ENCODE peak calls at places on chromosomes 2 and 18, in six cellular contexts. One of them, this sample, is unnamed.

GRCh38 chr2:160612266-160612864 is 118.8 kb upstream of the RBMS1 start:
- DNase-seq in breast epithelium: no peak
- DNase-seq in fibroblast of lung: peak; percentile 67
- DNase-seq in thoracic aorta: no peak
- DNase-seq in SK-N-SH: no peak
- DNase-seq in Peyer's patch: no peak
- DNase-seq in this sample: no peak

GRCh38 chr2:44392338-44392943 is 30.7 kb downstream of the CAMKMT start:
- DNase-seq in breast epithelium: no peak
- DNase-seq in fibroblast of lung: peak; percentile 50
- DNase-seq in thoracic aorta: no peak
- DNase-seq in SK-N-SH: peak; percentile 41
- DNase-seq in Peyer's patch: peak; percentile 72
- DNase-seq in this sample: peak; percentile 34

GRCh38 chr2:177568893-177569292 is 176.3 kb downstream of the AGPS start:
- DNase-seq in breast epithelium: no peak
- DNase-seq in fibroblast of lung: no peak
- DNase-seq in thoracic aorta: no peak
- DNase-seq in SK-N-SH: no peak
- DNase-seq in Peyer's patch: no peak
- DNase-seq in this sample: no peak

GRCh38 chr18:78972930-78973331 is 6.7 kb upstream of the SALL3 start:
- DNase-seq in breast epithelium: no peak
- DNase-seq in fibroblast of lung: no peak
- DNase-seq in thoracic aorta: no peak
- DNase-seq in SK-N-SH: no peak
- DNase-seq in Peyer's patch: no peak
- DNase-seq in this sample: no peak

GRCh38 chr2:223688094-223688835 is 86.1 kb upstream of the SCG2 start:
- DNase-seq in breast epithelium: no peak
- DNase-seq in fibroblast of lung: no peak
- DNase-seq in thoracic aorta: no peak
- DNase-seq in SK-N-SH: no peak
- DNase-seq in Peyer's patch: no peak
- DNase-seq in this sample: no peak

GRCh38 chr2:48694143-48694542 is 61.4 kb downstream of the LHCGR start:
- DNase-seq in breast epithelium: no peak
- DNase-seq in fibroblast of lung: no peak
- DNase-seq in thoracic aorta: no peak
- DNase-seq in SK-N-SH: no peak
- DNase-seq in Peyer's patch: no peak
- DNase-seq in this sample: peak; percentile 36

GRCh38 chr2:164757934-164758695 is 83.5 kb downstream of the COBLL1 start:
- DNase-seq in breast epithelium: no peak
- DNase-seq in fibroblast of lung: peak; percentile 83
- DNase-seq in thoracic aorta: no peak
- DNase-seq in SK-N-SH: no peak
- DNase-seq in Peyer's patch: no peak
- DNase-seq in this sample: peak; percentile 58

GRCh38 chr2:152376385-152376784 is 41.4 kb downstream of the FMNL2 start:
- DNase-seq in breast epithelium: no peak
- DNase-seq in fibroblast of lung: no peak
- DNase-seq in thoracic aorta: no peak
- DNase-seq in SK-N-SH: no peak
- DNase-seq in Peyer's patch: no peak
- DNase-seq in this sample: peak; percentile 43

GRCh38 chr2:198662916-198663315 is 794.8 kb downstream of the SATB2 start:
- DNase-seq in breast epithelium: no peak
- DNase-seq in fibroblast of lung: no peak
- DNase-seq in thoracic aorta: no peak
- DNase-seq in SK-N-SH: no peak
- DNase-seq in Peyer's patch: no peak
- DNase-seq in this sample: no peak

GRCh38 chr2:19362652-19363473 is 4.4 kb upstream of the OSR1 start:
- DNase-seq in breast epithelium: no peak
- DNase-seq in fibroblast of lung: peak; percentile 92
- DNase-seq in thoracic aorta: no peak
- DNase-seq in SK-N-SH: peak; percentile 91
- DNase-seq in Peyer's patch: peak; percentile 84
- DNase-seq in this sample: peak; percentile 76

GRCh38 chr18:23137093-23137640 is 1.9 kb downstream of the CABLES1 start:
- DNase-seq in breast epithelium: no peak
- DNase-seq in fibroblast of lung: peak; percentile 38
- DNase-seq in thoracic aorta: no peak
- DNase-seq in SK-N-SH: no peak
- DNase-seq in Peyer's patch: no peak
- DNase-seq in this sample: no peak

GRCh38 chr2:67476808-67477790 is 80.0 kb downstream of the ETAA1 start:
- DNase-seq in breast epithelium: no peak
- DNase-seq in fibroblast of lung: peak; percentile 83
- DNase-seq in thoracic aorta: no peak
- DNase-seq in SK-N-SH: peak; percentile 33
- DNase-seq in Peyer's patch: peak; percentile 60
- DNase-seq in this sample: peak; percentile 73
- TF ChIP-seq CTCF in breast epithelium: no peak
- TF ChIP-seq CTCF in fibroblast of lung: peak; percentile 39
- TF ChIP-seq CTCF in thoracic aorta: no peak
- TF ChIP-seq CTCF in SK-N-SH: peak; percentile 73
- TF ChIP-seq CTCF in Peyer's patch: no peak
- TF ChIP-seq CTCF in this sample: peak; percentile 58

GRCh38 chr2:30096451-30096850 is 50.4 kb upstream of the YPEL5 start:
- DNase-seq in breast epithelium: no peak
- DNase-seq in fibroblast of lung: no peak
- DNase-seq in thoracic aorta: no peak
- DNase-seq in SK-N-SH: no peak
- DNase-seq in Peyer's patch: no peak
- DNase-seq in this sample: no peak
- H3K27me3 ChIP-seq in breast epithelium: no peaks in the 10 kb centered on the region
- H3K27me3 ChIP-seq in fibroblast of lung: no peaks in the 10 kb centered on the region
- H3K27me3 ChIP-seq in thoracic aorta: no peaks in the 10 kb centered on the region
- H3K27me3 ChIP-seq in SK-N-SH: no peaks in the 10 kb centered on the region
- H3K27me3 ChIP-seq in Peyer's patch: no peaks in the 10 kb centered on the region
- H3K27me3 ChIP-seq in this sample: peaks cover 7% of the 10 kb centered on the region

GRCh38 chr2:157438907-157439791 is 4.7 kb downstream of the CYTIP start:
- DNase-seq in breast epithelium: no peak
- DNase-seq in fibroblast of lung: peak; percentile 23
- DNase-seq in thoracic aorta: no peak
- DNase-seq in SK-N-SH: peak; percentile 42
- DNase-seq in Peyer's patch: no peak
- DNase-seq in this sample: no peak
- H3K4me3 ChIP-seq in breast epithelium: peak overlapping the region; percentile 30
- H3K4me3 ChIP-seq in fibroblast of lung: no peak overlapping the region
- H3K4me3 ChIP-seq in thoracic aorta: peak overlapping the region; percentile 66
- H3K4me3 ChIP-seq in SK-N-SH: no peak overlapping the region
- H3K4me3 ChIP-seq in Peyer's patch: peak overlapping the region; percentile 51
- H3K4me3 ChIP-seq in this sample: no peak overlapping the region

DNA sequence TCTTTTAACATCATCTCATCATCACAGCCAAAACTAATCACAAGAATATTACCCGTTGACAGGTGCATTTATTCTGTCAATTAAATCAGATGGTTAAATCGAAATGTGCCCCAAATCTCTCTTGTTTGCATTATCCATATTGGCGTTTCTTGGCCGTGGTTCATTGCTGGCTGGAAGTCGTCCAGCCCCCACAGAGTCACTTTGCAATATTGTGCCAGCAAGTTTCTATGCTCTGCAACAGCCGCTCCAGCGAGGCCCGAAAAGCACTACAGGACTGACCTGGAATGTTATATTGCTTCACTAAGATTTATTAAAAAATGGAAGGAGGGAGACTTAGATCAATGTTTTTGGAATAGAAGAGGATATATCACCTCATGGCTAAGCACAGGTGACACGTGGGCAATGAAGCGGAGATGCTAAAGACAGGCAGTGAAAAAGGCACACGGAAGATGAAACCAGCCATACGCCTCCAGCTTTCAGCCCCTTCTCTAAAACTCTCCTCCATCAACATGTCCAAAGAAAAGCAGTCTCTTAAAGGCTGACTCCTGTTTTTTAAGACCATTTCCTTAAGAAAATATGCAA is 176.8 kb upstream of the VRK2 start:
- DNase-seq in breast epithelium: no peak
- DNase-seq in fibroblast of lung: no peak
- DNase-seq in thoracic aorta: no peak
- DNase-seq in SK-N-SH: no peak
- DNase-seq in Peyer's patch: no peak
- DNase-seq in this sample: no peak
- TF ChIP-seq CTCF in breast epithelium: no peak
- TF ChIP-seq CTCF in fibroblast of lung: no peak
- TF ChIP-seq CTCF in thoracic aorta: no peak
- TF ChIP-seq CTCF in SK-N-SH: no peak
- TF ChIP-seq CTCF in Peyer's patch: no peak
- TF ChIP-seq CTCF in this sample: no peak

DNA sequence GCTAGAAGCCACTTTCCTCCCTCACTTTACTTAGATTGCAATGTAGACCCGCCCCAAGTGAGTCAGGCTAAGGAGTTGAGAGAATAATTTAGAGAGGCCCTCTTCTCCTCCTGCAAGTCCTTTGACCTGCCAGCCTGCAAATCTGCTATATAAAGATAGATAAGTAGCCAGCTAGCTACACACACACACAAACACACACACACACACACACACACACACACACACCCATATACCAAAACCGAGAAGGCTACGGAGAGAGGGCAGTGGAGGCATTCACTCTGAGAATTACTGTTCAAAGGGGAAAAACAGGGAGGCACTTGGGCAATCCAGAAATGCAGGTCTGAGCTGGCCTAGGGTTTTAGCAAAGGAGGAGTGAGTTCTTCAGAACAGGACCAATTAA is 23.0 kb upstream of the SMAD7 start:
- DNase-seq in breast epithelium: no peak
- DNase-seq in fibroblast of lung: peak; percentile 33
- DNase-seq in thoracic aorta: no peak
- DNase-seq in SK-N-SH: no peak
- DNase-seq in Peyer's patch: peak; percentile 73
- DNase-seq in this sample: peak; percentile 72
- H3K27me3 ChIP-seq in breast epithelium: no peaks in the 10 kb centered on the region
- H3K27me3 ChIP-seq in fibroblast of lung: peaks cover 3% of the 10 kb centered on the region
- H3K27me3 ChIP-seq in thoracic aorta: no peaks in the 10 kb centered on the region
- H3K27me3 ChIP-seq in SK-N-SH: no peaks in the 10 kb centered on the region
- H3K27me3 ChIP-seq in Peyer's patch: no peaks in the 10 kb centered on the region
- H3K27me3 ChIP-seq in this sample: no peaks in the 10 kb centered on the region

DNA sequence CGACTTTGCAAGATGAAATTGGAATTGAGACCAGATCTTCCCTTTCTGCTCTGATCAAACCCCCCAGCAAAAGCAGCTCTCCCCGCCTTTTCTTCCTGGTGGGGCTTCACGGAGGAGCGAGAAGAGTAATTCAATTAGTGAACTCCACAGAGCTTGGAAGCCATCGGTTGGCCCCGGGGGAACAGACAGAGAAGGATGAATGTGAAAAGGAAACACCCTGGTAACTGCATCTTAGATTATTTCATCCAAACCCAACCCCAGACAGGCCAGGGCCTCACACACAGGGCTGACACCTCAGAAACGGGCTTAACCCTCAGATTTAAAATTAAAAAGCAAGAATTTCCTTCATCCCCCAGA is 18.3 kb downstream of the SMAD7 start:
- DNase-seq in breast epithelium: no peak
- DNase-seq in fibroblast of lung: no peak
- DNase-seq in thoracic aorta: no peak
- DNase-seq in SK-N-SH: no peak
- DNase-seq in Peyer's patch: no peak
- DNase-seq in this sample: no peak
- H3K4me3 ChIP-seq in breast epithelium: no peak overlapping the region
- H3K4me3 ChIP-seq in fibroblast of lung: no peak overlapping the region
- H3K4me3 ChIP-seq in thoracic aorta: peak overlapping the region; percentile 62
- H3K4me3 ChIP-seq in SK-N-SH: peak overlapping the region; percentile 3
- H3K4me3 ChIP-seq in Peyer's patch: no peak overlapping the region
- H3K4me3 ChIP-seq in this sample: no peak overlapping the region

GRCh38 chr18:7926526-7926925 is 359.4 kb downstream of the PTPRM start:
- DNase-seq in breast epithelium: no peak
- DNase-seq in fibroblast of lung: no peak
- DNase-seq in thoracic aorta: no peak
- DNase-seq in SK-N-SH: peak; percentile 17
- DNase-seq in Peyer's patch: peak; percentile 55
- DNase-seq in this sample: peak; percentile 36
- TF ChIP-seq CTCF in breast epithelium: no peak
- TF ChIP-seq CTCF in fibroblast of lung: no peak
- TF ChIP-seq CTCF in thoracic aorta: no peak
- TF ChIP-seq CTCF in SK-N-SH: no peak
- TF ChIP-seq CTCF in Peyer's patch: no peak
- TF ChIP-seq CTCF in this sample: peak; percentile 27

GRCh38 chr2:229634574-229635185 is 79.7 kb downstream of the DNER start:
- DNase-seq in breast epithelium: no peak
- DNase-seq in fibroblast of lung: no peak
- DNase-seq in thoracic aorta: no peak
- DNase-seq in SK-N-SH: peak; percentile 42
- DNase-seq in Peyer's patch: no peak
- DNase-seq in this sample: no peak
- H3K27me3 ChIP-seq in breast epithelium: no peaks in the 10 kb centered on the region
- H3K27me3 ChIP-seq in fibroblast of lung: no peaks in the 10 kb centered on the region
- H3K27me3 ChIP-seq in thoracic aorta: no peaks in the 10 kb centered on the region
- H3K27me3 ChIP-seq in SK-N-SH: no peaks in the 10 kb centered on the region
- H3K27me3 ChIP-seq in Peyer's patch: no peaks in the 10 kb centered on the region
- H3K27me3 ChIP-seq in this sample: no peaks in the 10 kb centered on the region